ENCODE peak calls at places on chromosomes 7 and 10, in ten cellular contexts. G, A, X, Y, O, R, Q, J, L and H are unnamed samples.

GRCh38 chr10:129968937-129969527 is 5.0 kb upstream of the EBF3 start:
- DNase-seq in G (peak), A (peak), X (peak), Y (no peak), O (no peak), R (peak), Q (no peak), J (no peak), L (no peak), H (peak)

GRCh38 chr10:3077940-3078630 is 10.7 kb downstream of the PFKP start:
- DNase-seq in G (peak), A (no peak), X (no peak), Y (no peak), O (no peak), R (no peak), Q (no peak), J (no peak), L (no peak), H (peak)

GRCh38 chr7:108455833-108456677 is at the start of gene NRCAM:
- DNase-seq in G (peak), A (peak), X (peak), Y (no peak), O (no peak), R (no peak), Q (peak), J (peak), L (no peak), H (peak)

GRCh38 chr10:47050618-47051455 is 139.6 kb downstream of the PTPN20 start:
- DNase-seq in G (no peak), A (no peak), X (no peak), Y (no peak), O (no peak), R (peak), Q (no peak), J (no peak), L (no peak), H (no peak)

GRCh38 chr7:12291870-12292269 is 80.8 kb downstream of the TMEM106B start:
- DNase-seq in G (peak), A (no peak), X (peak), Y (no peak), O (no peak), R (no peak), Q (no peak), J (no peak), L (no peak), H (no peak)

GRCh38 chr7:3282457-3282856 is 18.6 kb upstream of the SDK1 start:
- DNase-seq in G (no peak), A (no peak), X (no peak), Y (no peak), O (no peak), R (no peak), Q (no peak), J (no peak), L (no peak), H (no peak)

GRCh38 chr7:115844857-115845256 is 185.7 kb downstream of the TFEC start:
- DNase-seq in G (peak), A (no peak), X (peak), Y (no peak), O (no peak), R (peak), Q (no peak), J (no peak), L (no peak), H (no peak)

GRCh38 chr10:101287922-101288638 is 58.8 kb upstream of the LBX1 start:
- DNase-seq in G (peak), A (peak), X (peak), Y (no peak), O (no peak), R (no peak), Q (no peak), J (no peak), L (no peak), H (peak)

GRCh38 chr10:110429301-110429700 is 68.4 kb upstream of the DUSP5 start:
- DNase-seq in G (no peak), A (no peak), X (no peak), Y (no peak), O (no peak), R (no peak), Q (no peak), J (no peak), L (no peak), H (no peak)